ENCODE peak calls at places on chromosomes 13 and 19, in ten cellular contexts. T is A673, E is cardiac fibroblast, U is adrenal gland, Y is AG04450, A is WTC11, X is RWPE2, O is neural crest cell, G is ascending aorta, Q is AG10803. H is an unnamed sample.

GRCh38 chr19:2080336-2080988 is 15.7 kb downstream of the MOB3A start:
- DNase-seq in T (no peak), E (no peak), U (no peak), Y (no peak), A (no peak), X (no peak), O (no peak), G (no peak), Q (no peak), H (no peak)

GRCh38 chr19:37982655-37983054 is 75.6 kb downstream of the SIPA1L3 start:
- DNase-seq in T (no peak), E (no peak), U (no peak), Y (no peak), A (no peak), X (no peak), O (no peak), G (no peak), Q (no peak), H (no peak)

GRCh38 chr13:112703935-112704633 is 14.2 kb downstream of the ATP11A start:
- DNase-seq in T (no peak), E (no peak), U (peak), Y (no peak), A (peak), X (no peak), O (no peak), G (no peak), Q (no peak), H (no peak)

GRCh38 chr13:98320561-98321105 is 143.6 kb upstream of the RNF113B start:
- DNase-seq in T (no peak), E (no peak), U (no peak), Y (no peak), A (no peak), X (no peak), O (no peak), G (no peak), Q (no peak), H (no peak)

GRCh38 chr13:39132286-39132685 is 94.0 kb downstream of the NHLRC3 start:
- DNase-seq in T (no peak), E (no peak), U (no peak), Y (no peak), A (no peak), X (no peak), O (no peak), G (no peak), Q (no peak), H (no peak)

GRCh38 chr19:13104848-13105646 is 2.4 kb upstream of the LYL1 start:
- DNase-seq in T (no peak), E (no peak), U (peak), Y (no peak), A (no peak), X (no peak), O (no peak), G (peak), Q (no peak), H (no peak)

GRCh38 chr19:12163841-12164240 is 945 bp downstream of the ZNF136 start:
- DNase-seq in T (no peak), E (peak), U (no peak), Y (no peak), A (no peak), X (no peak), O (no peak), G (no peak), Q (peak), H (peak)

GRCh38 chr13:111410232-111411021 is 90.0 kb downstream of the TEX29 start:
- DNase-seq in T (no peak), E (no peak), U (no peak), Y (no peak), A (no peak), X (no peak), O (no peak), G (no peak), Q (no peak), H (no peak)

GRCh38 chr19:5893907-5894703 is 9.5 kb downstream of the NDUFA11 start:
- DNase-seq in T (no peak), E (no peak), U (peak), Y (no peak), A (no peak), X (no peak), O (no peak), G (peak), Q (no peak), H (no peak)

GRCh38 chr13:98467263-98467985 is 109.5 kb downstream of the STK24 start:
- DNase-seq in T (no peak), E (no peak), U (no peak), Y (no peak), A (no peak), X (no peak), O (no peak), G (no peak), Q (no peak), H (no peak)

GRCh38 chr19:17473041-17473440 is 2.7 kb downstream of the SLC27A1 start:
- DNase-seq in T (no peak), E (peak), U (peak), Y (peak), A (no peak), X (no peak), O (no peak), G (no peak), Q (peak), H (peak)

GRCh38 chr19:35757231-35757748 is 461 bp upstream of the HSPB6 start:
- DNase-seq in T (peak), E (peak), U (peak), Y (peak), A (no peak), X (peak), O (no peak), G (peak), Q (peak), H (peak)

GRCh38 chr19:39413269-39413902 is 917 bp downstream of the PLEKHG2 start:
- DNase-seq in T (peak), E (peak), U (peak), Y (no peak), A (peak), X (no peak), O (peak), G (peak), Q (peak), H (peak)

GRCh38 chr19:3801412-3802096 is 15.4 kb upstream of the MATK start:
- DNase-seq in T (no peak), E (peak), U (no peak), Y (no peak), A (peak), X (peak), O (no peak), G (no peak), Q (no peak), H (no peak)

GRCh38 chr13:27869436-27870090 is 50.2 kb upstream of the PDX1 start:
- DNase-seq in T (no peak), E (no peak), U (no peak), Y (no peak), A (no peak), X (no peak), O (no peak), G (no peak), Q (no peak), H (no peak)

DNA sequence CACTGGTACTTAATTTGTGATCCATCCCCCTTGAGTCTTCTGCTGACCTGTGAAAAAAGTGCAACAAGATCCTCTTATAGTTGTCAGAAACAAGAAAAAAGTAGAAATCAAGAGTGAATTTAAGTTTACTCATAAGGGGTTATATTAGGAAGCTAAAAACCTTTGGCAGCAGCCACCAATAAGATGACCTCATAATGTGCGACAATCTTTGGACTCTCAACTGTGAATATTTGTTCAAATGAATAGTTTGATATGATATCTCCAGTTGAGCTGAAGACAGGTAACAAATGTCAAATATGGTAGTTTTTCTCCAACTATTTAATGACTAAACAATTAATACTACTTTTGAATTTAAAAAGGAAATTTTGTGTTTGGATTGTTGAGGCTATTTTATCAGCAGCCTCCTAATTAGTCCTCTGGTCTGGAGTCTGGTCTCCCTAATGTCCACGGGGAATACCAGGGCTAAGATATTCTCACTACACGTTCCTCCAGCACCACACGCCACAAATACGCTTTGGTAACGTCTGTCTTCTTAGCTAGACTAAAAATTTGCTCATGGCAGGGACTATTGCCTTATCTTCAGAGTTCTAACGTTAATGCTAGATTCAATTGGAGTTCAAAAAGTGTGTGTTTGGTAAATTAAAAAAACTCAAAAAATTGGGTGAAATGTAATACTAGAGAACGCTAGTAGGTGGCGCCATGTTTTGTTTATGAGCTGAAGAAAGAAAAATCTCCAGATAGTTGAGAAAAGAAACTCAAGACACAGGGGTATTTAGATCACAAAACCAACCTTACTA is 51.0 kb upstream of the PDX1 start:
- DNase-seq in T (peak), E (peak), U (no peak), Y (no peak), A (no peak), X (no peak), O (no peak), G (no peak), Q (peak), H (peak)
- TF ChIP-seq CTCF in T (peak), E (peak), U (peak), Y (peak), A (peak), X (peak), O (peak), G (peak), Q (peak), H (peak)

DNA sequence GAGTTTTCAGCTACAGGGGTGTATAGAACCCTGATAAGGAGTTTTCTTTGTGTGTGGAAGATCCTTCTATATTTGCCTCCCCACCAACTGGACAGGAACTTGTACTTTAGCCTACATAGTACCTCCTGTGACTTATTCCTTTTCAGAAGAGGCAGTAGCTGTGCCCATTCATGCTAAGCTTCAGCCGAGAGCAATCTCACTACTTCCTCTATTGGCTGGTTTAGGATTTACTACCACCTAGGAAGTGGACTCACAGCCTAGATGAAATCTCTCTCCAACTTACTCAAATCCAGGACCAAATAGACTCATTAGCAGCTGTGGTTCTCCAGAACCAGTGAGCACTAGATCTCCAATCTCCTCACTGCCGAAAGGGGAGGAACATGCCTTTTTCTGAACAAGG is 2.3 kb upstream of the REX1BD start:
- DNase-seq in T (no peak), E (no peak), U (no peak), Y (no peak), A (no peak), X (no peak), O (no peak), G (no peak), Q (no peak), H (no peak)
- TF ChIP-seq CTCF in T (peak), E (peak), U (no peak), Y (peak), A (no peak), X (no peak), O (no peak), G (peak), Q (no peak), H (no peak)

DNA sequence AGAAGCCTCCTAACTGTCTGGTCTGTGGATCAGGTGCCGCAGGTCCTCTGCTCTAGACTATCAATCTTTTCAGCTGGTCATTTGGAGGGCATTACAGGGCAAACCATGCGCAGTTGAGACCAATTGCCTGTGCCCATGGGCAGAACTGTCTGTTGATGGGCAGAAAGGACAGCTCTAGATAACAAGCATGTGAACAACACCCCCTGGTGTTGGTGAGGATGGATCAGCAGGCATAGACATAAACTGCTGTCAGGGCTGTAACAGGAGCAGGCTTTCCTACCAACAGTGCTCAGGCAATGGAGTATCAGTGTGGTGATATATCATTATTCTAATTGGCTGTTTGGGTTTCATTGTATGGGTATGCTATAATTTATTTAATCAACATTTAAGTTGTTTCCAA is 104.7 kb upstream of the KL start:
- DNase-seq in T (peak), E (peak), U (no peak), Y (no peak), A (peak), X (no peak), O (no peak), G (no peak), Q (peak), H (peak)
- TF ChIP-seq CTCF in T (peak), E (peak), U (peak), Y (peak), A (no peak), X (peak), O (peak), G (no peak), Q (peak), H (peak)

DNA sequence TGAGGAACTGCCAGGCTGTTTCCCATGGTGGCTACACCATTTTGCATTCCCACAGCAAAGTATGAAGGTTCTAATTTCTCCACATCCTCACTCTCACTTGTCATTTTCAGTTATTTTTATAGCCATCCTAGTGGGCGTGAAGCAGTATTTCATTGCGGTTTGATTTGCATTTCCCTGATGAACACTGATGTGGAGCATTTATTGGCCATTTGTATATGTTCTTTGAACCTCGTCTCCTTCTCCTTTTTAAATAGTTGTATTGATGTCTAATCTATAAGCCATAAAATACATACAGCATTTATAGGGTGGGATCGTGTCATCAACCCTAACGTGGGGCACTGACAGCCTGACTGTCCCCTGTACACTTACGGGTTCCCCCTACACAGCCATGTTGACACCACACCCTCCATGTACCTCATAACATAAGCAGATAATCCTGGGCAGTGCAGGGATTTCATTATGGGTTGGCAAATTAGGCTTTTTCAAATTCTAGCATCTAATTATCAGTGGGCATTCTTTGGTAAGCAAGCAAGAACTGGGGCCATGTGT is 11.5 kb upstream of the ZBTB45 start:
- DNase-seq in T (no peak), E (no peak), U (no peak), Y (no peak), A (no peak), X (no peak), O (no peak), G (no peak), Q (no peak), H (no peak)
- TF ChIP-seq CTCF in T (no peak), E (no peak), U (no peak), Y (no peak), A (no peak), X (no peak), O (no peak), G (no peak), Q (no peak), H (no peak)

GRCh38 chr19:48182434-48182833 is 12.0 kb downstream of the ZSWIM9 start:
- DNase-seq in T (no peak), E (no peak), U (no peak), Y (no peak), A (peak), X (no peak), O (no peak), G (no peak), Q (no peak), H (no peak)
- TF ChIP-seq CTCF in T (peak), E (no peak), U (no peak), Y (no peak), A (no peak), X (no peak), O (no peak), G (no peak), Q (no peak), H (no peak)

GRCh38 chr13:71677114-71677513 is 189.9 kb downstream of the DACH1 start:
- DNase-seq in T (peak), E (no peak), U (no peak), Y (no peak), A (no peak), X (no peak), O (no peak), G (no peak), Q (no peak), H (no peak)

GRCh38 chr13:71672527-71672926 is 194.5 kb downstream of the DACH1 start:
- DNase-seq in T (peak), E (peak), U (no peak), Y (no peak), A (no peak), X (no peak), O (no peak), G (no peak), Q (no peak), H (peak)

GRCh38 chr13:71674776-71675352 is 192.1 kb downstream of the DACH1 start:
- DNase-seq in T (no peak), E (no peak), U (no peak), Y (no peak), A (peak), X (no peak), O (no peak), G (no peak), Q (no peak), H (no peak)
- TF ChIP-seq CTCF in T (peak), E (peak), U (no peak), Y (peak), A (peak), X (peak), O (no peak), G (no peak), Q (no peak), H (no peak)

GRCh38 chr19:14560776-14561108 is 11.1 kb downstream of the NDUFB7 start:
- DNase-seq in T (no peak), E (no peak), U (no peak), Y (no peak), A (no peak), X (no peak), O (no peak), G (no peak), Q (no peak), H (no peak)
- TF ChIP-seq CTCF in T (no peak), E (no peak), U (no peak), Y (no peak), A (no peak), X (no peak), O (no peak), G (no peak), Q (no peak), H (no peak)